ENCODE peak calls at places on chromosomes 4 and X, in six cellular contexts. O is BE2C; I is activated CD4-positive, alpha-beta T cell treated with anti-CD3 and anti-CD28 coated beads, Interleukin-2, amount 50 U/mL, for 24 hours; M is COR-L47; B is H1; R is nephron progenitor cell. L is an unnamed sample.
A peak's percentile ranks its signal among the peaks of the same experiment; 100 is the strongest.

GRCh38 chr4:41787931-41788330 is 39.4 kb upstream of the PHOX2B start:
- DNase-seq in B (no peak), O (no peak), M (no peak), I (no peak), R (no peak), L (no peak)

GRCh38 chr4:2942037-2942531 is 21.1 kb downstream of the NOP14 start:
- DNase-seq in M (no peak), O (no peak), I (no peak), R (no peak), B (no peak), L (no peak)

GRCh38 chrX:125170459-125170858 is 149.2 kb upstream of the TEX13C start:
- DNase-seq in I (no peak), R (no peak), M (no peak), B (no peak), O (no peak), L (no peak)

GRCh38 chrX:148609766-148610698 is 109.6 kb downstream of the AFF2 start:
- DNase-seq in B (peak; percentile 7), I (no peak), M (no peak), O (no peak), R (peak; percentile 5), L (no peak)

GRCh38 chrX:16788477-16788876 is 2.2 kb downstream of the TXLNG start:
- DNase-seq in I (no peak), O (no peak), R (no peak), B (no peak), M (no peak), L (no peak)

GRCh38 chr4:100462206-100462605 is 55.6 kb downstream of the EMCN start:
- DNase-seq in M (no peak), O (no peak), R (no peak), I (no peak), B (no peak), L (no peak)

GRCh38 chr4:109434007-109434792 is 585 bp downstream of the SEC24B start:
- DNase-seq in I (no peak), M (peak; percentile 8), O (peak; percentile 42), B (no peak), R (no peak), L (no peak)

GRCh38 chr4:15756361-15756861 is 21.7 kb upstream of the CD38 start:
- DNase-seq in O (no peak), B (no peak), R (no peak), M (no peak), I (peak; percentile 76), L (no peak)

GRCh38 chr4:139083533-139084424 is 68.2 kb downstream of the NOCT start:
- DNase-seq in O (peak; percentile 93), R (peak; percentile 67), I (peak; percentile 82), M (peak; percentile 96), B (no peak), L (peak; percentile 95)

GRCh38 chrX:139559383-139560042 is 29.0 kb downstream of the F9 start:
- DNase-seq in O (peak; percentile 4), R (peak; percentile 21), M (no peak), B (no peak), I (peak; percentile 0), L (no peak)

GRCh38 chr4:147942729-147943128 is 210.8 kb downstream of the ARHGAP10 start:
- DNase-seq in I (no peak), R (no peak), B (no peak), O (no peak), M (no peak), L (no peak)

GRCh38 chrX:23373129-23373804 is 38.6 kb downstream of the PTCHD1 start:
- DNase-seq in R (no peak), I (no peak), M (no peak), B (no peak), O (no peak), L (no peak)

GRCh38 chr4:4524364-4524763 is 17.5 kb downstream of the STX18 start:
- DNase-seq in M (no peak), I (peak; percentile 11), R (peak; percentile 8), B (no peak), O (no peak), L (no peak)

GRCh38 chr4:40309250-40309774 is 25.8 kb upstream of the CHRNA9 start:
- DNase-seq in O (peak; percentile 90), I (peak; percentile 90), B (peak; percentile 92), M (no peak), R (peak; percentile 92), L (peak; percentile 93)

GRCh38 chrX:95218964-95219363 is 1465.7 kb upstream of the DIAPH2 start:
- DNase-seq in M (no peak), I (no peak), O (no peak), B (no peak), R (no peak), L (no peak)

GRCh38 chrX:7334253-7334935 is 186.4 kb upstream of the PUDP start:
- DNase-seq in B (no peak), R (no peak), O (no peak), M (no peak), I (no peak), L (no peak)

GRCh38 chr4:7736436-7737267 is 203.0 kb downstream of the AFAP1 start:
- DNase-seq in B (no peak), I (no peak), O (no peak), M (no peak), R (peak; percentile 45), L (no peak)